ENCODE peak calls at places on chromosomes 6 and 20, in four cellular contexts. One of them, this sample, is unnamed.

GRCh38 chr6:130385059-130385695 is 19.4 kb downstream of the TMEM200A start:
- DNase-seq in WTC11: no peak
- DNase-seq in H1: no peak
- DNase-seq in SK-N-SH: no peak
- DNase-seq in this sample: no peak

GRCh38 chr6:10138917-10139316 is 276.0 kb downstream of the TFAP2A start:
- DNase-seq in WTC11: no peak
- DNase-seq in SK-N-SH: no peak
- DNase-seq in H1: no peak
- DNase-seq in this sample: no peak

GRCh38 chr20:57449398-57450354 is 58.5 kb downstream of the RBM38 start:
- DNase-seq in SK-N-SH: no peak
- DNase-seq in WTC11: no peak
- DNase-seq in H1: no peak
- DNase-seq in this sample: no peak

GRCh38 chr6:7058250-7058923 is 49.4 kb upstream of the RREB1 start:
- DNase-seq in WTC11: no peak
- DNase-seq in H1: no peak
- DNase-seq in SK-N-SH: no peak
- DNase-seq in this sample: peak; percentile 54

GRCh38 chr6:148984516-148985056 is 237.8 kb downstream of the UST start:
- DNase-seq in SK-N-SH: no peak
- DNase-seq in H1: no peak
- DNase-seq in WTC11: no peak
- DNase-seq in this sample: no peak

GRCh38 chr6:31692353-31692752 is 10.8 kb downstream of the ABHD16A start:
- DNase-seq in SK-N-SH: no peak
- DNase-seq in H1: no peak
- DNase-seq in WTC11: no peak
- DNase-seq in this sample: no peak

GRCh38 chr20:57838670-57839142 is 128.9 kb upstream of the PMEPA1 start:
- DNase-seq in H1: no peak
- DNase-seq in WTC11: no peak
- DNase-seq in SK-N-SH: peak; percentile 89
- DNase-seq in this sample: no peak

GRCh38 chr6:29477923-29478450 is 9.8 kb downstream of the MAS1L start:
- DNase-seq in WTC11: no peak
- DNase-seq in H1: no peak
- DNase-seq in SK-N-SH: no peak
- DNase-seq in this sample: peak; percentile 9

GRCh38 chr20:41143354-41143753 is 6.0 kb downstream of the PLCG1 start:
- DNase-seq in H1: no peak
- DNase-seq in WTC11: no peak
- DNase-seq in SK-N-SH: no peak
- DNase-seq in this sample: no peak

GRCh38 chr20:64148581-64148980 is 15.7 kb upstream of the MYT1 start:
- DNase-seq in WTC11: no peak
- DNase-seq in SK-N-SH: no peak
- DNase-seq in H1: no peak
- DNase-seq in this sample: no peak

GRCh38 chr6:27892596-27893058 is 19.6 kb downstream of the OR2B2 start:
- DNase-seq in SK-N-SH: no peak
- DNase-seq in H1: no peak
- DNase-seq in WTC11: no peak
- DNase-seq in this sample: no peak

GRCh38 chr6:92589970-92590369 is 829.4 kb downstream of the EPHA7 start:
- DNase-seq in H1: no peak
- DNase-seq in WTC11: no peak
- DNase-seq in SK-N-SH: no peak
- DNase-seq in this sample: no peak

GRCh38 chr6:166610104-166610503 is 16.9 kb downstream of the RPS6KA2 start:
- DNase-seq in H1: no peak
- DNase-seq in WTC11: no peak
- DNase-seq in SK-N-SH: no peak
- DNase-seq in this sample: no peak

GRCh38 chr20:59933849-59934585 is 580 bp upstream of the SYCP2 start:
- DNase-seq in H1: no peak
- DNase-seq in SK-N-SH: peak; percentile 97
- DNase-seq in WTC11: peak; percentile 78
- DNase-seq in this sample: peak; percentile 87

GRCh38 chr6:30955367-30956042 is 14.7 kb downstream of the MUCL3 start:
- DNase-seq in H1: peak; percentile 31
- DNase-seq in SK-N-SH: peak; percentile 45
- DNase-seq in WTC11: peak; percentile 80
- DNase-seq in this sample: peak; percentile 89

GRCh38 chr6:138240476-138241245 is 22.4 kb upstream of the PBOV1 start:
- DNase-seq in H1: no peak
- DNase-seq in SK-N-SH: no peak
- DNase-seq in WTC11: no peak
- DNase-seq in this sample: no peak

GRCh38 chr20:17645546-17646208 is 36.4 kb downstream of the RRBP1 start:
- DNase-seq in WTC11: no peak
- DNase-seq in H1: no peak
- DNase-seq in SK-N-SH: peak; percentile 57
- DNase-seq in this sample: no peak

GRCh38 chr6:54878705-54879104 is 32.1 kb downstream of the FAM83B start:
- DNase-seq in SK-N-SH: no peak
- DNase-seq in H1: no peak
- DNase-seq in WTC11: no peak
- DNase-seq in this sample: no peak

GRCh38 chr6:34005845-34006644 is 139.8 kb downstream of the GRM4 start:
- DNase-seq in WTC11: peak; percentile 62
- DNase-seq in H1: peak; percentile 77
- DNase-seq in SK-N-SH: no peak
- DNase-seq in this sample: no peak

GRCh38 chr6:353642-354614 is 37.6 kb upstream of the IRF4 start:
- DNase-seq in SK-N-SH: no peak
- DNase-seq in WTC11: no peak
- DNase-seq in H1: no peak
- DNase-seq in this sample: no peak

GRCh38 chr6:117138920-117139319 is 126.4 kb upstream of the VGLL2 start:
- DNase-seq in SK-N-SH: no peak
- DNase-seq in WTC11: no peak
- DNase-seq in H1: no peak
- DNase-seq in this sample: no peak

GRCh38 chr6:123745877-123746276 is 57.8 kb upstream of the NKAIN2 start:
- DNase-seq in SK-N-SH: no peak
- DNase-seq in WTC11: no peak
- DNase-seq in H1: no peak
- DNase-seq in this sample: no peak

GRCh38 chr6:465531-466348 is 74.2 kb downstream of the IRF4 start:
- DNase-seq in SK-N-SH: no peak
- DNase-seq in WTC11: no peak
- DNase-seq in H1: no peak
- DNase-seq in this sample: no peak

GRCh38 chr20:21373436-21373835 is 23.9 kb downstream of the NKX2-4 start:
- DNase-seq in WTC11: no peak
- DNase-seq in SK-N-SH: no peak
- DNase-seq in H1: no peak
- DNase-seq in this sample: no peak

GRCh38 chr20:62066983-62067433 is 1.3 kb upstream of the TAF4 start:
- DNase-seq in SK-N-SH: no peak
- DNase-seq in H1: no peak
- DNase-seq in WTC11: no peak
- DNase-seq in this sample: peak; percentile 47

GRCh38 chr6:26554669-26555504 is 16.7 kb downstream of the HMGN4 start:
- DNase-seq in SK-N-SH: no peak
- DNase-seq in H1: no peak
- DNase-seq in WTC11: peak; percentile 71
- DNase-seq in this sample: no peak

GRCh38 chr20:43963872-43964791 is 49.5 kb downstream of the TOX2 start:
- DNase-seq in SK-N-SH: no peak
- DNase-seq in H1: no peak
- DNase-seq in WTC11: no peak
- DNase-seq in this sample: no peak

GRCh38 chr6:116969211-116969863 is 92.3 kb downstream of the RFX6 start:
- DNase-seq in WTC11: no peak
- DNase-seq in SK-N-SH: peak; percentile 37
- DNase-seq in H1: no peak
- DNase-seq in this sample: peak; percentile 26

GRCh38 chr20:24134284-24134683 is 145.7 kb upstream of the GGTLC1 start:
- DNase-seq in SK-N-SH: no peak
- DNase-seq in H1: no peak
- DNase-seq in WTC11: no peak
- DNase-seq in this sample: no peak

GRCh38 chr6:35318200-35318844 is 20.7 kb downstream of the DEF6 start:
- DNase-seq in H1: peak; percentile 87
- DNase-seq in WTC11: peak; percentile 96
- DNase-seq in SK-N-SH: peak; percentile 99
- DNase-seq in this sample: peak; percentile 73

GRCh38 chr6:44093750-44094402 is 33.4 kb downstream of the MRPL14 start:
- DNase-seq in SK-N-SH: no peak
- DNase-seq in WTC11: no peak
- DNase-seq in H1: no peak
- DNase-seq in this sample: no peak

GRCh38 chr20:62277253-62277652 is 25.5 kb upstream of the ADRM1 start:
- DNase-seq in SK-N-SH: no peak
- DNase-seq in WTC11: no peak
- DNase-seq in H1: no peak
- DNase-seq in this sample: no peak

GRCh38 chr6:170437719-170438401 is 115.2 kb downstream of the PSMB1 start:
- DNase-seq in SK-N-SH: no peak
- DNase-seq in WTC11: no peak
- DNase-seq in H1: no peak
- DNase-seq in this sample: no peak

DNA sequence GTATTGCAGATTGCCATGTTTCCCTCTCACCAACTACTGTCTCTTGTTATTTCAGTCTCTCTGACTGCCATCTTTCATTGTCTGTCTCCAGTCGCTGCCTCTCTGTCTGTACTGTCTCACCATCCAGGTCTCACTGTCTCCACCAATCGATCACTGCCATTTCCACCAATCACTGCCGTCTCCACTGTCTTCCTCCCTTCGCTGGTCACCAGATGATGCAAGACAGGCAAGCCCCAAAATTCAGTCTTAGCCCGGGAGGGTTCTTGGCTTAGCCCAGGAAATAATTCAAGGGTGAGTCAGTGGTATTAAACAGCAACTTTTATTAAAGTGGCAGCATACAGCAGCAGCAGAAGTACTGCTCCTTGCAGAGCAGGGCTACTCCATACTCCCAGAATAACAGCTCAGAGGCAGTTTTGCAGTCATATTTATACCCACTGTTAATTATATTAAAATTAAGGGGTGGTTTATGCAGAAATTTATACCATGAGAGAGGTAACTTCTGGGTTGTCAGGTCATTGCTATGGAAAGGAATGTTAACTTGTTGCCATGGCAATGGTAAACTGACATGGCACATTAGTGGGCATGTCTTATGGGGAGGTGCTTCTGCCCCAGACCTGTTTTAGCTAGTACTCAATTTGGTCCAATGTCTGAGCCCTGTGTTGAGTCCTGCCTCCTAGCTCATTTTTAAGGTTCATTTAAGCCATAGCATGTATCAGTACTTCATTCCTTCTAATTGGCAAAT is 23.0 kb upstream of the ECHDC1 start:
- DNase-seq in SK-N-SH: no peak
- DNase-seq in H1: no peak
- DNase-seq in WTC11: no peak
- DNase-seq in this sample: peak; percentile 39
- TF ChIP-seq TEAD4 in SK-N-SH: peak; percentile 27
- TF ChIP-seq TEAD4 in H1: no peak
- TF ChIP-seq TEAD4 in WTC11: no peak
- TF ChIP-seq TEAD4 in this sample: no peak

DNA sequence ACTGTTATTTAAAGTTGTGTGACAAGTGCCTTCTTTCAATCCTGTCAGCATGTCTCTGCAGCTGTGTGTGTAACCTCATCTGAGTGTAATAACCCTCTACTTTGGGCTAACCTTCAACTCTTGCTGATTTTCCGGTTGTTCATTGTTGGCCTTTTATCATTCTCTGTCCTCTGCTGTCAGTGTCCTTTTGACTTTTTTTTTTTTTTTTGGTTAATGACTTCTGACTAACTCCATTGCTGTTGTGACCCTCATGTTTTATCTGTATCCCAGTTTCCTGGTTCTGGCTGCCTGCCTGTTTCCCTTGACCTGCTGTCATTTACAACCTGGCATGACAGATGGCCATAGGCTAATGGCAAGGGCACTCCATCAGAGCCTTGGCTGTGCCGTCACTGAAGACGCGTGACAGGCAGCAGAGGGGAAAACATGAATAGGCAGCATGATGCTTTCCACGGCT is 145.7 kb upstream of the MAN1A1 start:
- DNase-seq in WTC11: no peak
- DNase-seq in SK-N-SH: peak; percentile 31
- DNase-seq in H1: no peak
- DNase-seq in this sample: no peak
- TF ChIP-seq TEAD4 in WTC11: no peak
- TF ChIP-seq TEAD4 in SK-N-SH: no peak
- TF ChIP-seq TEAD4 in H1: no peak
- TF ChIP-seq TEAD4 in this sample: no peak

DNA sequence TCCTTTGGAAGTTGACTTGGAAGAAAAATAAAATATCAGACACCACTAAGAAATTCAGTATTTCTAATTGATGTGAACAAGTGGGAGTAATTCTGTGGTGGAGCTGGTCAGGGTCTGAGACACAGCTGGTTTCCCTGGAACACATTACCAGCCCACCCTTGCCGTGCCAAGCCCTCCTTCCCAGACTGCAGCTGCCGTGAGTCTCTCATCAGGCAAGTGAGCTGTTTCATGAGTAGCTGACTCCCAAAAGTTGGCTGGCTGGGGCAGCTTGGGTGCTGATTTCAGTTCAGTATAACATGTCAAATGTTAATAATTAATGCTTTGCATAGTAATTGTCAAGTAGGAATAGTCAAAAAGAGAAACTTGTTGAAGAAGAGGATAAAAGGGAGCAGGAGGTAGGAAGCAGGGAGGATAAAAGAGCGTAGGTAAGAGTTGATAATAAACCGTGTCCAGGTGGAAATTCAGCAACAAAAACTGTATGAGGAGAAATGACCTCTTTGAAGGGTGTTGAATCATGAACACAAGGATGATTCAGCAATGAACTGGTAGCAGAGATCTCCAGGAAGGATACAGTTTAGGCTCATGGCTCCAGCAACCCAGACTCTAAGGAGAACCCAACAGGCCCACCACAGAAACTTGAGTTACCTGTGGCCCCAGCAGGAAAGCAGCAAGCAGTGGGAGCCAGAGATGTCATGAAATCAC is 110.9 kb upstream of the SSTR4 start:
- DNase-seq in WTC11: no peak
- DNase-seq in SK-N-SH: no peak
- DNase-seq in H1: no peak
- DNase-seq in this sample: peak; percentile 31
- TF ChIP-seq TEAD4 in WTC11: no peak
- TF ChIP-seq TEAD4 in SK-N-SH: no peak
- TF ChIP-seq TEAD4 in H1: no peak
- TF ChIP-seq TEAD4 in this sample: no peak

DNA sequence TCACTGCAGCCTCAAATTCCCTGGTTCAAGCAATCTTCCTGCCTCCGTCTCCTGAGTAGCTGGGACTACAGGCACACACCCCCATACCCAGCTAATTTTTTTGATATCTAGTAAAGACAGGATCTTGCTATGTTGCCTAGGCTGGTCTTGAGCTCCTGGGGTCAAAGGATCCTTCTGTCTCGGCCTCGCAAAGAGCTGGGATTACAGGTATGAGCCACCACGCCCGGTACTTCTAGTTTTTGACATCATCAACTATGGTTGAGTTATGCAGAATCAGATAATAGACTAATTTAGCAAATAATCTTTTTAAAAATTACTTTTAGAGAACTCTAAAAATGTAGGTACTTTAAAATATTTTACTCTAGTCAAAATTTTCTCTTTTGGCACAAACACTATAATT is 166.2 kb downstream of the SOX4 start:
- DNase-seq in WTC11: no peak
- DNase-seq in SK-N-SH: no peak
- DNase-seq in H1: no peak
- DNase-seq in this sample: no peak
- TF ChIP-seq TEAD4 in WTC11: no peak
- TF ChIP-seq TEAD4 in SK-N-SH: no peak
- TF ChIP-seq TEAD4 in H1: no peak
- TF ChIP-seq TEAD4 in this sample: no peak

This sample was measured in K562.